ENCODE peak calls at places on chromosomes 5 and 9, in six cellular contexts. One of them, this sample, is unnamed. For H3K4me1, the result is how much of the 10 kb centered on the place peaks cover.

GRCh38 chr5:154363411-154363810 is 82.4 kb upstream of the SAP30L start:
- DNase-seq in neuronal stem cell: no peak
- DNase-seq in GM23248: no peak
- DNase-seq in A549: no peak
- DNase-seq in breast epithelium: no peak
- DNase-seq in tibial artery: no peak
- DNase-seq in this sample: no peak

GRCh38 chr5:116343961-116344360 is 230.7 kb downstream of the SEMA6A start:
- DNase-seq in neuronal stem cell: no peak
- DNase-seq in GM23248: no peak
- DNase-seq in A549: no peak
- DNase-seq in breast epithelium: no peak
- DNase-seq in tibial artery: no peak
- DNase-seq in this sample: no peak

GRCh38 chr9:91047993-91048607 is 246.5 kb downstream of the SYK start:
- DNase-seq in neuronal stem cell: no peak
- DNase-seq in GM23248: peak
- DNase-seq in A549: no peak
- DNase-seq in breast epithelium: no peak
- DNase-seq in tibial artery: no peak
- DNase-seq in this sample: no peak

GRCh38 chr9:107175039-107175438 is 108.0 kb upstream of the RAD23B start:
- DNase-seq in neuronal stem cell: no peak
- DNase-seq in GM23248: peak
- DNase-seq in A549: no peak
- DNase-seq in breast epithelium: no peak
- DNase-seq in tibial artery: peak
- DNase-seq in this sample: peak

GRCh38 chr5:119343766-119344165 is 12.1 kb upstream of the TNFAIP8 start:
- DNase-seq in neuronal stem cell: no peak
- DNase-seq in GM23248: no peak
- DNase-seq in A549: no peak
- DNase-seq in breast epithelium: no peak
- DNase-seq in tibial artery: no peak
- DNase-seq in this sample: no peak

GRCh38 chr5:178234753-178235599 is 2.4 kb upstream of the PHYKPL start:
- DNase-seq in neuronal stem cell: peak
- DNase-seq in GM23248: peak
- DNase-seq in A549: peak
- DNase-seq in breast epithelium: no peak
- DNase-seq in tibial artery: peak
- DNase-seq in this sample: peak

GRCh38 chr9:133768859-133769510 is 30.8 kb upstream of the SARDH start:
- DNase-seq in neuronal stem cell: no peak
- DNase-seq in GM23248: no peak
- DNase-seq in A549: peak
- DNase-seq in breast epithelium: peak
- DNase-seq in tibial artery: no peak
- DNase-seq in this sample: no peak

GRCh38 chr5:149381986-149382338 is 2.9 kb upstream of the IL17B start:
- DNase-seq in neuronal stem cell: peak
- DNase-seq in GM23248: peak
- DNase-seq in A549: peak
- DNase-seq in breast epithelium: peak
- DNase-seq in tibial artery: peak
- DNase-seq in this sample: peak

GRCh38 chr5:33118761-33119415 is 321.9 kb upstream of the TARS1 start:
- DNase-seq in neuronal stem cell: no peak
- DNase-seq in GM23248: peak
- DNase-seq in A549: no peak
- DNase-seq in breast epithelium: no peak
- DNase-seq in tibial artery: no peak
- DNase-seq in this sample: no peak

GRCh38 chr5:76606665-76607064 is 16.5 kb downstream of the F2RL2 start:
- DNase-seq in neuronal stem cell: no peak
- DNase-seq in GM23248: no peak
- DNase-seq in A549: no peak
- DNase-seq in breast epithelium: no peak
- DNase-seq in tibial artery: no peak
- DNase-seq in this sample: no peak

GRCh38 chr5:14400085-14400484 is 181.5 kb upstream of the OTULINL start:
- DNase-seq in neuronal stem cell: no peak
- DNase-seq in GM23248: peak
- DNase-seq in A549: no peak
- DNase-seq in breast epithelium: no peak
- DNase-seq in tibial artery: no peak
- DNase-seq in this sample: no peak

GRCh38 chr5:14397717-14398116 is 183.9 kb upstream of the OTULINL start:
- DNase-seq in neuronal stem cell: no peak
- DNase-seq in GM23248: peak
- DNase-seq in A549: no peak
- DNase-seq in breast epithelium: no peak
- DNase-seq in tibial artery: no peak
- DNase-seq in this sample: no peak

GRCh38 chr5:14401639-14402038 is 180.0 kb upstream of the OTULINL start:
- DNase-seq in neuronal stem cell: no peak
- DNase-seq in GM23248: no peak
- DNase-seq in A549: no peak
- DNase-seq in breast epithelium: no peak
- DNase-seq in tibial artery: no peak
- DNase-seq in this sample: no peak

GRCh38 chr5:14400611-14401010 is 181.0 kb upstream of the OTULINL start:
- DNase-seq in neuronal stem cell: no peak
- DNase-seq in GM23248: no peak
- DNase-seq in A549: no peak
- DNase-seq in breast epithelium: no peak
- DNase-seq in tibial artery: no peak
- DNase-seq in this sample: no peak

DNA sequence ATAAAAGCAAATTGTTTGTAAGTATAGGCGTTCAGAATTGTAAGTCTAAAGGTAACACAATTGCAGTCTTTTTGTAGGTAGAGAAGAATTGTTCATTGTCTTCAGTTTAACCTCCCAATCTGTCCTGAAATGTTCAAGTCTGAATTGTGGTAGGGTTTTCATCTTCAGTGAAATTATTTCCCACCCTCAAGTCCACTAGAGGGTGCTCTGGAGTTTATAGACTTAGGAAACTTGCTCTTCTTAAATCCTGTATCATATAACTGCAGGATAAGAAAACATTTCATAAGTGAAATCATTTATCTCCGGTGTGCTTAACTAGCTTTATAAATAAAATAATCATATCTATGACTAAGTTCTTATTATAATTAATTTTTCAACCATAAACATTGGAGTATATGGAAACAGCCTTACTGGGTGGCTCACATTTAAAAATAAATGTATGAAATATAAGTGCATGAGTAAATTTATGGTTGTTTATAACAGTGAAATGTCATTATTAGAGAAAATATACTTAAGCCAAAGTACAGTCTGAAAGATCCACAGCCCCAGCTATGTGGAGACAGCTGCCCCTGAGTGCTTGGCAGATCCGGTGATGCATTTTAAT is 182.4 kb upstream of the OTULINL start:
- DNase-seq in neuronal stem cell: no peak
- DNase-seq in GM23248: peak
- DNase-seq in A549: peak
- DNase-seq in breast epithelium: no peak
- DNase-seq in tibial artery: no peak
- DNase-seq in this sample: peak
- H3K4me3 ChIP-seq in neuronal stem cell: no peak
- H3K4me3 ChIP-seq in GM23248: peak
- H3K4me3 ChIP-seq in A549: no peak
- H3K4me3 ChIP-seq in breast epithelium: no peak
- H3K4me3 ChIP-seq in tibial artery: no peak
- H3K4me3 ChIP-seq in this sample: no peak

GRCh38 chr5:164098536-164098935 is 593.1 kb downstream of the MAT2B start:
- DNase-seq in neuronal stem cell: no peak
- DNase-seq in GM23248: no peak
- DNase-seq in A549: no peak
- DNase-seq in breast epithelium: no peak
- DNase-seq in tibial artery: no peak
- DNase-seq in this sample: no peak
- H3K4me1 ChIP-seq in neuronal stem cell: under half
- H3K4me1 ChIP-seq in GM23248: under half
- H3K4me1 ChIP-seq in A549: under half
- H3K4me1 ChIP-seq in breast epithelium: under half
- H3K4me1 ChIP-seq in tibial artery: under half
- H3K4me1 ChIP-seq in this sample: under half

DNA sequence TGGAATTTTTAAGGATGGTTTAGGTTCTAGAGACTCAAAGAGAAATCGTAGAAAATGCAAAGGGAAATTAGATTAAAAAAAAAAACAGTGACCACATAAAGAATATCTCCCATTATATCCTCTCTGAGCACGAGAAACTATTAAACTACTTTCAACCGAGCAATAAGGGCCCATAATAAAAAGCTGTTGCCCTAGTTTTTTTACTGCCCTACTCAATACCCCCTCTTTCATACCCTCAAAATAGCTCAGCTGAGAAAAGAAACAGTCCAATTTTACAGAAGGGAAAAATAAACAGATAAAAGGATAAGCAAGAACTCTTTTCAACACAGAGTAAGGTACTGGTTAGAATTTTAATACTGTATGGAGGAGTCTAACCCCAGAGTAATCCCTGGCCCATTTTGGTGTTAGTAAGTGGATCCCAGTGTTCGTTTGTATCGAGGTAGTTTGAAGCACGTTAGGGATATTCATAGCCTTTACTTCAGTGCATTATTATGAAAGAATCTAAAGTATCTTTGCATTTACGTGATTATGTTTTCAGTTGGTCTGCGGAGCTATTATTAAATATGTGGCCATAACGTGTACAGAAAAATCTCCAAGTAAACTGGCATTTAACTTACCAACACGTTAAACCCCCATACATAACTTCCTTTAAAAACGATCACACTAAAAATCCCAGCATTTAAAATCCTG is 980 bp upstream of the RHOBTB3 start:
- DNase-seq in neuronal stem cell: no peak
- DNase-seq in GM23248: peak
- DNase-seq in A549: no peak
- DNase-seq in breast epithelium: no peak
- DNase-seq in tibial artery: no peak
- DNase-seq in this sample: no peak
- H3K4me3 ChIP-seq in neuronal stem cell: peak
- H3K4me3 ChIP-seq in GM23248: peak
- H3K4me3 ChIP-seq in A549: peak
- H3K4me3 ChIP-seq in breast epithelium: peak
- H3K4me3 ChIP-seq in tibial artery: peak
- H3K4me3 ChIP-seq in this sample: no peak

GRCh38 chr5:150612905-150613670 is 27.4 kb upstream of the SYNPO start:
- DNase-seq in neuronal stem cell: no peak
- DNase-seq in GM23248: no peak
- DNase-seq in A549: no peak
- DNase-seq in breast epithelium: no peak
- DNase-seq in tibial artery: peak
- DNase-seq in this sample: no peak
- H3K4me1 ChIP-seq in neuronal stem cell: under half
- H3K4me1 ChIP-seq in GM23248: under half
- H3K4me1 ChIP-seq in A549: under half
- H3K4me1 ChIP-seq in breast epithelium: under half
- H3K4me1 ChIP-seq in tibial artery: under half
- H3K4me1 ChIP-seq in this sample: under half

DNA sequence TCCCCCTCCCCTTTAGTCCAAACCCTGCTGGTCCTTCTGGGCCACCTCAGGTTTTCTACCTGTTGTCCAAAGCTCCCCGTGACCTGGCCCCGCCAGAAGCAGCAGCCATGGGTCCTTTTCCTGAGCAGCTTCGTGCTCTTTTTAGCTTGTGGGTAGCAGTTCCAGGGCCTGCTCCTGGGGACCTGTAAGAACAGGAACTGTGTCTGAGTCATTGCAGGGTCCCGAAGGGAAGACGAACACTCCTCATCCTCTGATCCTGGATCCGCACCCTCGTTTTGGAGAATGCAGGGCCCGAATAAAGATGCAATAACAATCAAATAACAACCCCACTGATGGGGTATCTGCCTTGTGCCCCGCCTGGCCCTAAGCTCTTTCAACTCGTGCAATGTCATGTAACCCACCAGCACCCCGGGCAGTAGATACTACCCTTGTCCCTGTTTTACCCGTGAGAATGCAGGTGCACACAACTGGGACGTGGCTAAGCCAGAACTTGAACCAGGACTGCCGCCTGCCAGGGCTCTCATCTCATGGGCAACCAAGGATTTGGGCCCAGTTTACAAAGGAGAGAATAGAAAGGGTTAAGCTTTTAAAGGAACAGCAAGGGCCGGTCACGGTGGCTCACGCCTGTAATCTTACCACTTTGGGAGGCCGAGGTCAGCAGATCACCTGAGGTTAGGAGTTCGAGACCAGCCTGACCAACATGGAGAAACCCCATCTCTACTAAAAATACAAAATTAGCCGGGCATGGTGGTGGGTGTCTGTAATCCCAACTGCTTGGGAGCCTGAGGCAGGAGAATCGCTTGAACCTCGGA is 33.2 kb downstream of the NEK6 start:
- DNase-seq in neuronal stem cell: no peak
- DNase-seq in GM23248: no peak
- DNase-seq in A549: no peak
- DNase-seq in breast epithelium: no peak
- DNase-seq in tibial artery: no peak
- DNase-seq in this sample: no peak
- H3K4me3 ChIP-seq in neuronal stem cell: no peak
- H3K4me3 ChIP-seq in GM23248: no peak
- H3K4me3 ChIP-seq in A549: no peak
- H3K4me3 ChIP-seq in breast epithelium: no peak
- H3K4me3 ChIP-seq in tibial artery: no peak
- H3K4me3 ChIP-seq in this sample: no peak

GRCh38 chr9:14307989-14308750 is 5.8 kb downstream of the NFIB start:
- DNase-seq in neuronal stem cell: no peak
- DNase-seq in GM23248: no peak
- DNase-seq in A549: no peak
- DNase-seq in breast epithelium: no peak
- DNase-seq in tibial artery: no peak
- DNase-seq in this sample: peak

GRCh38 chr9:14309403-14309802 is 4.5 kb downstream of the NFIB start:
- DNase-seq in neuronal stem cell: no peak
- DNase-seq in GM23248: no peak
- DNase-seq in A549: peak
- DNase-seq in breast epithelium: no peak
- DNase-seq in tibial artery: no peak
- DNase-seq in this sample: peak

GRCh38 chr9:14310247-14310646 is 3.7 kb downstream of the NFIB start:
- DNase-seq in neuronal stem cell: no peak
- DNase-seq in GM23248: no peak
- DNase-seq in A549: no peak
- DNase-seq in breast epithelium: no peak
- DNase-seq in tibial artery: no peak
- DNase-seq in this sample: no peak

GRCh38 chr9:14306672-14307646 is 7.0 kb downstream of the NFIB start:
- DNase-seq in neuronal stem cell: no peak
- DNase-seq in GM23248: no peak
- DNase-seq in A549: no peak
- DNase-seq in breast epithelium: no peak
- DNase-seq in tibial artery: no peak
- DNase-seq in this sample: peak

DNA sequence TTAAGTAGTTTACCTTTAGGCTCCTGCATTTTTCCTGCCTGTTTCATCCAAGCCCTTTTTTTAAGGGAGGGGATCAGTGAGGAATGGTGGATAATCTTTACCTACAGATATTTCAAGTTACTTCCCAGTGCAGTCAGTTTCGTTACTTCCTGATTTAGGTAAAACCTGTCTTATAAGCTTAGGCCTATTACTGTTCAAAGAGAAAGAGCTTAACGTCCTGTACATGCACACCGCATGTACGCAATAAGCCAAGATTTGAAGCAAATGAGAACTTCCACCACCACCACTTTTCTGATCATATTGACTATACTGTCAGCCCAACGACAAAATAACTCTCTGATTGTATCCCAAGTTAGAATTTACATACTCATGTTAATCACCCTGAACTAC is 5.2 kb downstream of the NFIB start:
- DNase-seq in neuronal stem cell: no peak
- DNase-seq in GM23248: no peak
- DNase-seq in A549: no peak
- DNase-seq in breast epithelium: no peak
- DNase-seq in tibial artery: no peak
- DNase-seq in this sample: peak
- H3K4me1 ChIP-seq in neuronal stem cell: under half
- H3K4me1 ChIP-seq in GM23248: under half
- H3K4me1 ChIP-seq in A549: under half
- H3K4me1 ChIP-seq in breast epithelium: under half
- H3K4me1 ChIP-seq in tibial artery: under half
- H3K4me1 ChIP-seq in this sample: under half

This sample was measured in small intestine.